ENCODE peak calls at places on chromosomes 3 and 15, in seven cellular contexts. C, R, B, F, I, Y and H are unnamed samples.

GRCh38 chr15:50055333-50056278 is 63.4 kb downstream of the ATP8B4 start:
- DNase-seq in C (no peak), R (peak), B (no peak), F (no peak), I (no peak), Y (no peak), H (no peak)

GRCh38 chr3:46667657-46668056 is 25.8 kb downstream of the ALS2CL start:
- DNase-seq in C (no peak), R (no peak), B (peak), F (no peak), I (no peak), Y (no peak), H (no peak)

GRCh38 chr15:96495386-96495785 is 164.9 kb downstream of the NR2F2 start:
- DNase-seq in C (no peak), R (no peak), B (no peak), F (no peak), I (no peak), Y (no peak), H (no peak)

GRCh38 chr15:90561344-90562244 is 31.9 kb downstream of the CRTC3 start:
- DNase-seq in C (no peak), R (peak), B (no peak), F (no peak), I (no peak), Y (no peak), H (no peak)

GRCh38 chr3:85502148-85502875 is 543.5 kb downstream of the CADM2 start:
- DNase-seq in C (no peak), R (no peak), B (no peak), F (no peak), I (no peak), Y (no peak), H (no peak)

GRCh38 chr3:32440481-32441350 is 49.1 kb downstream of the CMTM7 start:
- DNase-seq in C (no peak), R (peak), B (no peak), F (no peak), I (no peak), Y (no peak), H (no peak)

GRCh38 chr15:83378921-83379561 is 68.1 kb upstream of the SH3GL3 start:
- DNase-seq in C (no peak), R (no peak), B (peak), F (peak), I (no peak), Y (no peak), H (no peak)

GRCh38 chr15:80831606-80832224 is 52.5 kb downstream of the CEMIP start:
- DNase-seq in C (no peak), R (no peak), B (no peak), F (no peak), I (no peak), Y (no peak), H (no peak)

GRCh38 chr3:43872301-43872700 is 181.6 kb downstream of the ABHD5 start:
- DNase-seq in C (no peak), R (peak), B (no peak), F (no peak), I (no peak), Y (no peak), H (no peak)

GRCh38 chr3:51940648-51941421 is 869 bp downstream of the RRP9 start:
- DNase-seq in C (no peak), R (peak), B (peak), F (no peak), I (no peak), Y (no peak), H (no peak)

GRCh38 chr3:150097588-150097890 is 126.8 kb upstream of the PFN2 start:
- DNase-seq in C (no peak), R (peak), B (no peak), F (no peak), I (no peak), Y (no peak), H (no peak)

GRCh38 chr15:66808181-66808824 is 106.3 kb downstream of the SMAD6 start:
- DNase-seq in C (no peak), R (no peak), B (no peak), F (no peak), I (no peak), Y (no peak), H (no peak)

GRCh38 chr3:71120012-71120411 is 463.5 kb downstream of the FOXP1 start:
- DNase-seq in C (no peak), R (no peak), B (no peak), F (no peak), I (no peak), Y (no peak), H (no peak)

GRCh38 chr3:557972-558371 is 361.4 kb downstream of the CHL1 start:
- DNase-seq in C (no peak), R (no peak), B (no peak), F (no peak), I (no peak), Y (no peak), H (peak)

GRCh38 chr3:48693826-48694225 is 8.1 kb upstream of the NCKIPSD start:
- DNase-seq in C (no peak), R (no peak), B (no peak), F (no peak), I (no peak), Y (no peak), H (no peak)

GRCh38 chr3:180875071-180875698 is 37.3 kb upstream of the FXR1 start:
- DNase-seq in C (no peak), R (no peak), B (no peak), F (no peak), I (no peak), Y (no peak), H (no peak)

GRCh38 chr3:10223676-10224639 is 24.3 kb upstream of the TATDN2 start:
- DNase-seq in C (no peak), R (no peak), B (no peak), F (no peak), I (peak), Y (no peak), H (peak)

GRCh38 chr3:60399861-60400845 is 851.1 kb downstream of the FHIT start:
- DNase-seq in C (no peak), R (no peak), B (no peak), F (no peak), I (no peak), Y (no peak), H (peak)

GRCh38 chr3:12901631-12902045 is 60.3 kb upstream of the RPL32 start:
- DNase-seq in C (no peak), R (no peak), B (no peak), F (no peak), I (peak), Y (no peak), H (no peak)

GRCh38 chr3:64047214-64047613 is 23.9 kb upstream of the PSMD6 start:
- DNase-seq in C (no peak), R (no peak), B (no peak), F (no peak), I (no peak), Y (no peak), H (no peak)

GRCh38 chr15:33467816-33468163 is 157.0 kb downstream of the RYR3 start:
- DNase-seq in C (no peak), R (no peak), B (no peak), F (no peak), I (no peak), Y (no peak), H (peak)

GRCh38 chr3:188407158-188407880 is 253.4 kb downstream of the LPP start:
- DNase-seq in C (no peak), R (peak), B (no peak), F (no peak), I (no peak), Y (no peak), H (no peak)

GRCh38 chr3:114370537-114371174 is 76.8 kb downstream of the TIGIT start:
- DNase-seq in C (no peak), R (no peak), B (no peak), F (no peak), I (no peak), Y (no peak), H (no peak)

GRCh38 chr3:178385280-178385952 is 150.8 kb upstream of the KCNMB2 start:
- DNase-seq in C (no peak), R (peak), B (no peak), F (peak), I (peak), Y (peak), H (peak)

GRCh38 chr3:171646357-171647133 is 163.7 kb downstream of the PLD1 start:
- DNase-seq in C (no peak), R (peak), B (no peak), F (peak), I (peak), Y (no peak), H (peak)

GRCh38 chr3:97795951-97796350 is 25.9 kb upstream of the CRYBG3 start:
- DNase-seq in C (no peak), R (no peak), B (no peak), F (no peak), I (no peak), Y (no peak), H (no peak)

GRCh38 chr3:29065211-29065785 is 215.6 kb upstream of the RBMS3 start:
- DNase-seq in C (no peak), R (peak), B (peak), F (no peak), I (no peak), Y (peak), H (no peak)

GRCh38 chr15:76366714-76367113 is 30.1 kb downstream of the ISL2 start:
- DNase-seq in C (no peak), R (no peak), B (no peak), F (no peak), I (no peak), Y (no peak), H (no peak)